ENCODE peak calls at places on chromosomes 13 and 19, in six cellular contexts. X, K, H, Y, Z and G are unnamed samples. For H3K27me3, the result is how much of the 10 kb centered on the place peaks cover.

GRCh38 chr13:114062341-114062740 is 70.1 kb downstream of the RASA3 start:
- DNase-seq in X (no peak), K (no peak), H (no peak), Y (no peak), Z (no peak), G (no peak)

GRCh38 chr19:13705928-13706447 is 58.3 kb upstream of the MRI1 start:
- DNase-seq in X (no peak), K (no peak), H (no peak), Y (no peak), Z (no peak), G (no peak)

GRCh38 chr19:7229735-7230134 is 64.5 kb downstream of the INSR start:
- DNase-seq in X (no peak), K (no peak), H (no peak), Y (no peak), Z (no peak), G (no peak)

GRCh38 chr13:62210951-62211350 is 795.3 kb upstream of the PCDH20 start:
- DNase-seq in X (no peak), K (no peak), H (no peak), Y (no peak), Z (no peak), G (no peak)

GRCh38 chr13:51625555-51626345 is 41.5 kb downstream of the WDFY2 start:
- DNase-seq in X (no peak), K (no peak), H (peak), Y (no peak), Z (no peak), G (peak)

GRCh38 chr19:57934820-57935665 is at the start of gene ZNF418:
- DNase-seq in X (peak), K (no peak), H (peak), Y (peak), Z (peak), G (peak)

GRCh38 chr13:100394005-100394695 is 194.4 kb downstream of the GGACT start:
- DNase-seq in X (no peak), K (no peak), H (no peak), Y (no peak), Z (peak), G (no peak)

GRCh38 chr13:75404721-75405120 is 77.2 kb downstream of the TBC1D4 start:
- DNase-seq in X (no peak), K (no peak), H (no peak), Y (no peak), Z (no peak), G (no peak)

GRCh38 chr13:90891329-90891728 is 456.2 kb upstream of the MIR17HG start:
- DNase-seq in X (no peak), K (no peak), H (no peak), Y (no peak), Z (no peak), G (no peak)

GRCh38 chr13:48930933-48931332 is 44.8 kb upstream of the FNDC3A start:
- DNase-seq in X (no peak), K (no peak), H (no peak), Y (no peak), Z (no peak), G (no peak)

GRCh38 chr19:44677019-44677809 is 5.9 kb downstream of the CEACAM19 start:
- DNase-seq in X (no peak), K (no peak), H (no peak), Y (no peak), Z (peak), G (peak)

GRCh38 chr13:53151692-53152421 is 123.2 kb downstream of the OLFM4 start:
- DNase-seq in X (no peak), K (no peak), H (peak), Y (no peak), Z (peak), G (peak)

GRCh38 chr13:109494955-109495354 is 291.4 kb downstream of the IRS2 start:
- DNase-seq in X (no peak), K (no peak), H (no peak), Y (no peak), Z (peak), G (no peak)

GRCh38 chr13:57253551-57253950 is 86.6 kb downstream of the PRR20E start:
- DNase-seq in X (no peak), K (no peak), H (no peak), Y (no peak), Z (no peak), G (no peak)

GRCh38 chr19:54287456-54287855 is 6.5 kb upstream of the LILRB2 start:
- DNase-seq in X (no peak), K (no peak), H (no peak), Y (no peak), Z (peak), G (no peak)

GRCh38 chr13:90238433-90238832 is 1109.1 kb upstream of the MIR17HG start:
- DNase-seq in X (no peak), K (no peak), H (no peak), Y (no peak), Z (no peak), G (no peak)

GRCh38 chr13:44976949-44977583 is 12.2 kb downstream of the NUFIP1 start:
- DNase-seq in X (no peak), K (no peak), H (no peak), Y (no peak), Z (no peak), G (no peak)

GRCh38 chr13:91668844-91669495 is 270.5 kb downstream of the GPC5 start:
- DNase-seq in X (no peak), K (no peak), H (no peak), Y (no peak), Z (no peak), G (no peak)

GRCh38 chr19:52296400-52296772 is 583 bp upstream of the ZNF480 start:
- DNase-seq in X (no peak), K (no peak), H (no peak), Y (no peak), Z (peak), G (peak)

GRCh38 chr19:33496016-33496415 is 25.6 kb downstream of the PEPD start:
- DNase-seq in X (no peak), K (no peak), H (no peak), Y (no peak), Z (no peak), G (no peak)

GRCh38 chr13:79307433-79307861 is 98.6 kb downstream of the RBM26 start:
- DNase-seq in X (no peak), K (no peak), H (no peak), Y (no peak), Z (no peak), G (peak)

GRCh38 chr19:49132974-49133609 is 13.7 kb downstream of the PPFIA3 start:
- DNase-seq in X (peak), K (no peak), H (no peak), Y (no peak), Z (no peak), G (peak)

GRCh38 chr19:16328824-16329482 is 4.3 kb downstream of the KLF2 start:
- DNase-seq in X (no peak), K (no peak), H (no peak), Y (no peak), Z (peak), G (no peak)

GRCh38 chr19:43765109-43765876 is 10.5 kb upstream of the SMG9 start:
- DNase-seq in X (no peak), K (no peak), H (no peak), Y (no peak), Z (peak), G (no peak)

GRCh38 chr13:35630551-35631275 is 154.2 kb upstream of the MAB21L1 start:
- DNase-seq in X (no peak), K (no peak), H (no peak), Y (no peak), Z (peak), G (no peak)

GRCh38 chr13:67147257-67148218 is 82.6 kb downstream of the PCDH9 start:
- DNase-seq in X (no peak), K (no peak), H (no peak), Y (no peak), Z (peak), G (no peak)

GRCh38 chr19:11551603-11552235 is 7.3 kb downstream of the ELOF1 start:
- DNase-seq in X (no peak), K (no peak), H (no peak), Y (no peak), Z (peak), G (no peak)

GRCh38 chr13:57787058-57787791 is 155.7 kb downstream of the PCDH17 start:
- DNase-seq in X (no peak), K (no peak), H (no peak), Y (no peak), Z (no peak), G (no peak)

GRCh38 chr19:33333615-33334014 is 31.3 kb upstream of the CEBPA start:
- DNase-seq in X (no peak), K (no peak), H (no peak), Y (no peak), Z (no peak), G (no peak)

DNA sequence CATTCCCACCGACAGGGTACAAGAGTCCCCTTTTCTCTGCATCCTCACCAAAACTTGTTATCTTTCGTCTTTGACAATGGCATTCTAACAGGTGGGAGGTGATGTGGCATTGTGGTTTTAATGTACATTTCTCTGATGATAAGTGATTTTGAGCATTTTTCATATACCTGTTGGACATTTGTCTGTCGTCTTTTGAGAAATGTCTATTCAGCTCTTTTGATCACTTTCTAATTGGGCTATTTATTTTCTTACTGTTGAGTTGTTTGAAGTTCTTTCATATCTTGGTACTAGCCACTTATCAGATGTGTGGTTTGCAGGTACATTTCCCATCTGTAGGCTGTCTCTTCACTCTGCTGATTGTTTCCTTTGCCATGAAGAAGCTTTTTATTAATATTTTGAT is 219.0 kb upstream of the SOX1 start:
- DNase-seq in X (no peak), K (no peak), H (no peak), Y (no peak), Z (no peak), G (no peak)
- H3K27me3 ChIP-seq in X (half or more), K (under half), H (under half), Y (under half), Z (under half), G (under half)

GRCh38 chr13:26052136-26052736 is 420 bp upstream of the SHISA2 start:
- DNase-seq in X (no peak), K (no peak), H (no peak), Y (peak), Z (no peak), G (peak)
- H3K27me3 ChIP-seq in X (half or more), K (under half), H (under half), Y (under half), Z (half or more), G (under half)

GRCh38 chr19:1705367-1705766 is 47.9 kb upstream of the ONECUT3 start:
- DNase-seq in X (no peak), K (no peak), H (no peak), Y (no peak), Z (no peak), G (no peak)
- H3K27me3 ChIP-seq in X (half or more), K (under half), H (under half), Y (under half), Z (under half), G (under half)

GRCh38 chr13:27821566-27821965 is 29.3 kb downstream of the GSX1 start:
- DNase-seq in X (no peak), K (no peak), H (no peak), Y (no peak), Z (no peak), G (no peak)
- H3K27me3 ChIP-seq in X (half or more), K (half or more), H (under half), Y (under half), Z (half or more), G (under half)

GRCh38 chr19:5333581-5334365 is 6.8 kb downstream of the PTPRS start:
- DNase-seq in X (no peak), K (no peak), H (no peak), Y (no peak), Z (no peak), G (peak)
- H3K27me3 ChIP-seq in X (half or more), K (under half), H (under half), Y (under half), Z (under half), G (under half)

GRCh38 chr19:56748443-56748842 is 76.9 kb upstream of the ZNF835 start:
- DNase-seq in X (no peak), K (no peak), H (no peak), Y (no peak), Z (peak), G (peak)

GRCh38 chr19:56750658-56751057 is 79.1 kb upstream of the ZNF835 start:
- DNase-seq in X (no peak), K (no peak), H (no peak), Y (no peak), Z (no peak), G (no peak)

GRCh38 chr19:56740478-56740877 is 68.9 kb upstream of the ZNF835 start:
- DNase-seq in X (no peak), K (no peak), H (no peak), Y (no peak), Z (no peak), G (no peak)

GRCh38 chr19:56751078-56751489 is 79.5 kb upstream of the ZNF835 start:
- DNase-seq in X (no peak), K (no peak), H (no peak), Y (no peak), Z (no peak), G (peak)

GRCh38 chr19:56746367-56746766 is 74.8 kb upstream of the ZNF835 start:
- DNase-seq in X (no peak), K (no peak), H (no peak), Y (no peak), Z (no peak), G (no peak)
- H3K27me3 ChIP-seq in X (under half), K (under half), H (under half), Y (under half), Z (under half), G (under half)